ENCODE peak calls at places on chromosome 1, in four cellular contexts. C is astrocyte of the spinal cord, H is nephron progenitor cell, R is stomach. K is an unnamed sample.
A peak's percentile ranks its signal among the peaks of the same experiment; 100 is the strongest.

GRCh38 chr1:159068877-159069276 is 7.7 kb downstream of the AIM2 start:
- DNase-seq in C (peak; percentile 28), H (no peak), R (no peak), K (no peak)

GRCh38 chr1:183238071-183238470 is 52.0 kb downstream of the LAMC2 start:
- DNase-seq in C (peak; percentile 29), H (no peak), R (no peak), K (no peak)

GRCh38 chr1:101150266-101150665 is 86.6 kb upstream of the S1PR1 start:
- DNase-seq in C (no peak), H (no peak), R (no peak), K (no peak)

GRCh38 chr1:211738709-211739301 is 63.4 kb upstream of the NEK2 start:
- DNase-seq in C (no peak), H (no peak), R (no peak), K (no peak)

GRCh38 chr1:243487649-243488227 is 231.9 kb downstream of the SDCCAG8 start:
- DNase-seq in C (no peak), H (no peak), R (no peak), K (no peak)

GRCh38 chr1:41135196-41135947 is 106.7 kb downstream of the SCMH1 start:
- DNase-seq in C (no peak), H (no peak), R (no peak), K (no peak)

GRCh38 chr1:91683598-91683951 is 182.9 kb downstream of the CDC7 start:
- DNase-seq in C (no peak), H (peak; percentile 12), R (no peak), K (no peak)

GRCh38 chr1:211715976-211716375 is 40.6 kb upstream of the NEK2 start:
- DNase-seq in C (no peak), H (no peak), R (no peak), K (no peak)

GRCh38 chr1:168709407-168709891 is 19.6 kb downstream of the DPT start:
- DNase-seq in C (peak; percentile 95), H (no peak), R (no peak), K (no peak)

GRCh38 chr1:115883240-115883639 is 42.3 kb upstream of the NHLH2 start:
- DNase-seq in C (no peak), H (no peak), R (no peak), K (no peak)

GRCh38 chr1:229972600-229973296 is 94.3 kb upstream of the GALNT2 start:
- DNase-seq in C (no peak), H (no peak), R (no peak), K (no peak)

GRCh38 chr1:214124281-214124805 is 136.6 kb downstream of the PROX1 start:
- DNase-seq in C (no peak), H (no peak), R (no peak), K (no peak)

GRCh38 chr1:1306070-1306660 is 1.6 kb downstream of the ACAP3 start:
- DNase-seq in C (no peak), H (no peak), R (no peak), K (no peak)

GRCh38 chr1:235068155-235069121 is 60.2 kb downstream of the TOMM20 start:
- DNase-seq in C (peak; percentile 78), H (no peak), R (peak; percentile 54), K (no peak)

GRCh38 chr1:108865316-108865910 is 8.5 kb upstream of the AKNAD1 start:
- DNase-seq in C (no peak), H (no peak), R (no peak), K (no peak)

GRCh38 chr1:82399093-82399492 is 598.4 kb downstream of the ADGRL2 start:
- DNase-seq in C (peak; percentile 33), H (no peak), R (no peak), K (no peak)
- TF ChIP-seq CTCF in C (no peak), H (no peak), R (no peak), K (no peak)

GRCh38 chr1:149844650-149845255 is 54.6 kb upstream of the BOLA1 start:
- DNase-seq in C (no peak), H (no peak), R (no peak), K (no peak)
- TF ChIP-seq CTCF in C (no peak), H (no peak), R (no peak), K (no peak)

DNA sequence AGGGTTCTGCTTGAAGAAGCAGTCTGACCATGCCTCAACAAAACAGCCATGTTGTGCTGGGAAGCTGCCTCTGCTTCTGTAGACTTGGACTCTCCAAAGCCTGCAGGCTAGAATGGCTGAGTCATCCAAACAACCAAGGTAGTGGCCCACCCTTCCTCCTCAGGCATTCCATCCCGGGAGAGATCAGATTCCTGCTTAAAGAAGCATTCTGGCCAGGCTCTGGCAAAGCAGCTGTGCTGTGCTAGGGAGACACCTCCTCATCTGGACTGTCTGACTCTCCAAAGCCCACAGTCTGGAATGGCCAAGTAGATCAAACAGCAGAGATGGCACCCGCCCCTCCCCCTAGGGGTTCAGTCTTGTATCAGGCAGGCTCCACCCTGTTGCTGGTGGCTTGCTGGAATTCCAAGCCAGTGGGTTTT is 38.3 kb upstream of the F3 start:
- DNase-seq in C (peak; percentile 90), H (no peak), R (no peak), K (no peak)
- TF ChIP-seq CTCF in C (no peak), H (no peak), R (no peak), K (no peak)

DNA sequence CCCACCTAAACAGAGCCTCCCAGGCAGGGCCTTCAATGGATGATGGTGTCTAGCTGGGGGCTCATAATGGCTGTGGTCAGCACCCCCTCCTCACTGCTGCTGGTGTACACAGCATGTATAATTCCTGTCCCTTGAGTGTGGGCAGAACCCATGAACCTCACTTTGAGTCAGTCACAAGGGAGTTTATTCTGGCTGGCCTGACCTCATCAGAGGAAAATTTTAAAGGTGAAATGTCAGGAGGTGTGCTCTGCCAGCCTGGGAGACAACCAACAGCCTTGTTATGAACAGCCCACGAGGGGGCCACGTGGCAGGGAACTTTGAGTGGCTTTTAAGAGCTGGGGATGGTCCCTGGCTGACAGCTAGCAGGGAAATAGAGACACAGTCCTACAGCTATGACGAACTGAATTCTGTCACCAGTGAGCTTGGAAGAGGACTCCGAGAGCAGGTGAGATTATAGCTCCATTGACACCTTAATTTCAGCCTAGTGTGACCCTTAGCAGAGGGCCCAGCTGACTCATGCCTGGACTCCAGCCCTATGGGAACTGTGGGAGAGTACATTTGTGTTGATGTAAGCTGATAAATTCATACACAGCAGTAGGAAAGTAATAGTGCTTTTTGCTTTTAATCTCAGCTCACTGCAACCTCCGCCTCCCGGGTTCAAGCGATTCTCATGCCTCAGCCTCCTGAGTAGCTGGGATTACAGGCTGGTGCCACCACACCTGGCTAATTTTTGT is 73.5 kb upstream of the RUNX3 start:
- DNase-seq in C (peak; percentile 28), H (no peak), R (no peak), K (no peak)
- TF ChIP-seq CTCF in C (no peak), H (no peak), R (no peak), K (no peak)

DNA sequence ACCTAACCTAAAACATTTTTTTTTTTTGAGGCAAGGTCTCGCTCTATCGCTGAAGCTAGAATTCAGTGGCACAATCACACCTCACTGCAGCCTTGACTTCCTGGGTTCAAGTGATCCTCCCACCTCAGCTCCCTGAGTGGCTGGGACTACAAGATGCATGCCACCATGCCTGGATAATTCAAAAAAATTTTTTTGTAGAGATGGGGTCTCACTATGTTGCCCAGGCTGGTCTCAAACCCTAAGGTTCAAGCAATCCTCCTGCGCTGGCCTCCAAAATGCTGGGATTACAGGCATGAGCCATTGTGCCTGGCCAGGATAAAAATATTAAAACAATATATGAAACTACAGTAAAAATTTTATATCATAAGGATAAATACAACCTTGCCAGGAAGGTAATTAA is 4.9 kb downstream of the LIX1L start:
- DNase-seq in C (no peak), H (no peak), R (no peak), K (no peak)
- TF ChIP-seq CTCF in C (no peak), H (no peak), R (no peak), K (no peak)

DNA sequence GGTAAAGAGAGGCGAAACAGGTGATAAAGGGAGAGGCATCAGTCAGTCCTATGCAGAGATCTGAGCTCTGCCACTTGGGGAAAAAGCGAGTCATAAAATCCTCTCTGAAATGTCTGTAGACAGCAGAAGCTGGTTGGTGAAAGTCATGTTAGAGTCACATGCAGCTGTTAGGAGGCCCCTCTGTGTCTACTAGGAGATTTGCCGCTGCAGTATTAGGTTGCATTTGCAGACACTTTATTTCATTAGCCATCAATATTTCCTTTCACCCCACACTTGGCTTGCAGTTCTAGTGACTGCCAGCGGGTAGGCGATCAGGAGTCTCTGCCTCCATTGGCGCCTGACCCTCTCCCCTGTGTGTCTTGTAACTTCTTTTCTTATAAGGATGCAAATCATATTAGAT is 16.2 kb downstream of the ATP1A4 start:
- DNase-seq in C (no peak), H (no peak), R (no peak), K (no peak)
- TF ChIP-seq CTCF in C (no peak), H (no peak), R (no peak), K (no peak)

K was measured in neural crest cell.